ENCODE peak calls at places on chromosome X, in four cellular contexts. S is coronary artery, M is adipocyte, C is MM.1S. Y is an unnamed sample.

GRCh38 chrX:39983715-39984114 is 114.0 kb downstream of the BCOR start:
- DNase-seq in S (no peak), M (no peak), C (no peak), Y (peak; percentile 71)

GRCh38 chrX:70254063-70254400 is 6.0 kb downstream of the P2RY4 start:
- DNase-seq in S (no peak), M (no peak), C (no peak), Y (no peak)

GRCh38 chrX:108081110-108081509 is 10.2 kb downstream of the PSMD10 start:
- DNase-seq in S (no peak), M (no peak), C (no peak), Y (no peak)

GRCh38 chrX:77785746-77786548 is at the start of gene ATRX:
- DNase-seq in S (peak; percentile 81), M (peak; percentile 88), C (peak; percentile 83), Y (peak; percentile 80)

GRCh38 chrX:22664826-22665225 is 334.9 kb upstream of the DDX53 start:
- DNase-seq in S (no peak), M (no peak), C (no peak), Y (no peak)

GRCh38 chrX:110346681-110347080 is 12.0 kb upstream of the RTL9 start:
- DNase-seq in S (no peak), M (no peak), C (no peak), Y (peak; percentile 48)

GRCh38 chrX:151000901-151001301 is 17.8 kb downstream of the HMGB3 start:
- DNase-seq in S (no peak), M (peak; percentile 45), C (no peak), Y (no peak)

GRCh38 chrX:64394874-64395567 is at the start of gene MTMR8:
- DNase-seq in S (peak; percentile 83), M (no peak), C (peak; percentile 66), Y (no peak)

GRCh38 chrX:9644335-9644734 is 121.3 kb downstream of the GPR143 start:
- DNase-seq in S (no peak), M (no peak), C (no peak), Y (no peak)

GRCh38 chrX:124045109-124045508 is 83.6 kb downstream of the STAG2 start:
- DNase-seq in S (no peak), M (peak; percentile 13), C (no peak), Y (no peak)

GRCh38 chrX:44770111-44770510 is 73.7 kb upstream of the DUSP21 start:
- DNase-seq in S (no peak), M (no peak), C (no peak), Y (no peak)

GRCh38 chrX:13220916-13221315 is 98.9 kb downstream of the ATXN3L start:
- DNase-seq in S (no peak), M (peak; percentile 76), C (no peak), Y (peak; percentile 90)

GRCh38 chrX:144801786-144802185 is 445.5 kb upstream of the SPANXN1 start:
- DNase-seq in S (no peak), M (no peak), C (no peak), Y (peak; percentile 44)

GRCh38 chrX:85561216-85561615 is 181.8 kb upstream of the POF1B start:
- DNase-seq in S (no peak), M (no peak), C (no peak), Y (no peak)

GRCh38 chrX:126994011-126994410 is 174.5 kb downstream of the PRR32 start:
- DNase-seq in S (no peak), M (no peak), C (no peak), Y (no peak)

GRCh38 chrX:39519213-39519544 is 578.6 kb downstream of the BCOR start:
- DNase-seq in S (no peak), M (peak; percentile 13), C (no peak), Y (no peak)

GRCh38 chrX:30657542-30658238 is 4.5 kb downstream of the GK start:
- DNase-seq in S (no peak), M (no peak), C (no peak), Y (peak; percentile 32)

GRCh38 chrX:129932792-129933321 is 26.9 kb downstream of the UTP14A start:
- DNase-seq in S (no peak), M (peak; percentile 32), C (no peak), Y (peak; percentile 5)
- H3K4me3 ChIP-seq in S (peak overlapping the region; percentile 80), M (peak overlapping the region; percentile 59), C (peak overlapping the region; percentile 36), Y (peak overlapping the region; percentile 42)

DNA sequence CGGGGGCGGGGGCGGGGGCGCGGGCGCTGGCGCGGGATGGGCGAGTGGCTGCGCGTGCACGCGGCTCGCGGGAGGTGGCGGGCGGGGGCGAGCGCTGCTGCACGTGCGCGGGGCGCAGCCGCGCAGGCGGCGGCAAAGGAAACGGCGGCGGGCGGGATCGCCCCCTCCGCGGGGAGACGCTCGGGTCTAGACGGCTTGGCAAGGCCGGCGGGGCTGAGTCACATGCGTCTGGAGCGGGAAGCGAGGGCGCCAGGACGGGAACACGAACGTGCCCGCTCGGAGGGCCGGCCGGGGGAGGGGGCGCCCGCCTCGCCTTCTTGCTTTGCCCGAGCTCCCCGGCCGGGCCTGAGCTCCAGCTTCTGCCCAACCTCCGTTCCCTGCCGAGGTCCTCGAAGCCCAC is 4.3 kb upstream of the HAUS7 start:
- DNase-seq in S (no peak), M (peak; percentile 75), C (no peak), Y (peak; percentile 51)
- H3K4me3 ChIP-seq in S (peak overlapping the region; percentile 56), M (no peak overlapping the region), C (no peak overlapping the region), Y (peak overlapping the region; percentile 12)

GRCh38 chrX:152959626-152960025 is 34.3 kb downstream of the PNMA5 start:
- DNase-seq in S (no peak), M (no peak), C (no peak), Y (no peak)

GRCh38 chrX:152960115-152960514 is 33.8 kb downstream of the PNMA5 start:
- DNase-seq in S (no peak), M (no peak), C (no peak), Y (no peak)

GRCh38 chrX:152958524-152959465 is 35.1 kb downstream of the PNMA5 start:
- DNase-seq in S (peak; percentile 90), M (peak; percentile 86), C (peak; percentile 82), Y (peak; percentile 87)

DNA sequence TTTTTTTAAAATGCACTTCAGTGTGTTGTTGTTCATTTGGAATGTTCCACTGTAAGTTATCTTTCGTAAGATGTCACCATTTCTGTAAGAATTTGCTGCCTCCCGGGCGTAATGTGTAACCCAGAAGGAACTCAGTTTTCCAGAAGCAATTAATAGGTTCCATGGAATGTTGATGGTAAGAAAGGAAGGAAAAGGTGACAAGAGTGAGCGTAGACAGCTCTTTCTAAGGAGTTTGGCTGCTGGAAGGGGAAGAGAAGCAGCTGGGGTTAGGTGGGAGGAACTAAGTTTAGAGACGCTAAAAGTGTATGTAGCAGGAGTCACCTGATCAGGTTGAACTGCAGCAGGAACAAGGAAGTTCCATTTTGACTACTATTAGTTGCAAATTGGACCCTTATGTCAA is 35.9 kb downstream of the PNMA5 start:
- DNase-seq in S (no peak), M (no peak), C (no peak), Y (no peak)
- H3K4me3 ChIP-seq in S (peak overlapping the region; percentile 48), M (peak overlapping the region; percentile 72), C (no peak overlapping the region), Y (no peak overlapping the region)

GRCh38 chrX:130296743-130297142 is 28.0 kb upstream of the ZNF280C start:
- DNase-seq in S (no peak), M (peak; percentile 42), C (peak; percentile 27), Y (peak; percentile 37)
- H3K4me3 ChIP-seq in S (no peak overlapping the region), M (no peak overlapping the region), C (no peak overlapping the region), Y (no peak overlapping the region)

GRCh38 chrX:115968436-115969252 is 201.9 kb upstream of the AGTR2 start:
- DNase-seq in S (no peak), M (peak; percentile 65), C (peak; percentile 9), Y (peak; percentile 14)
- H3K4me3 ChIP-seq in S (peak overlapping the region; percentile 71), M (peak overlapping the region; percentile 72), C (peak overlapping the region; percentile 59), Y (peak overlapping the region; percentile 52)

GRCh38 chrX:65407157-65407626 is 127.4 kb downstream of the LAS1L start:
- DNase-seq in S (no peak), M (no peak), C (no peak), Y (no peak)
- H3K4me3 ChIP-seq in S (peak overlapping the region; percentile 45), M (no peak overlapping the region), C (peak overlapping the region; percentile 34), Y (no peak overlapping the region)

DNA sequence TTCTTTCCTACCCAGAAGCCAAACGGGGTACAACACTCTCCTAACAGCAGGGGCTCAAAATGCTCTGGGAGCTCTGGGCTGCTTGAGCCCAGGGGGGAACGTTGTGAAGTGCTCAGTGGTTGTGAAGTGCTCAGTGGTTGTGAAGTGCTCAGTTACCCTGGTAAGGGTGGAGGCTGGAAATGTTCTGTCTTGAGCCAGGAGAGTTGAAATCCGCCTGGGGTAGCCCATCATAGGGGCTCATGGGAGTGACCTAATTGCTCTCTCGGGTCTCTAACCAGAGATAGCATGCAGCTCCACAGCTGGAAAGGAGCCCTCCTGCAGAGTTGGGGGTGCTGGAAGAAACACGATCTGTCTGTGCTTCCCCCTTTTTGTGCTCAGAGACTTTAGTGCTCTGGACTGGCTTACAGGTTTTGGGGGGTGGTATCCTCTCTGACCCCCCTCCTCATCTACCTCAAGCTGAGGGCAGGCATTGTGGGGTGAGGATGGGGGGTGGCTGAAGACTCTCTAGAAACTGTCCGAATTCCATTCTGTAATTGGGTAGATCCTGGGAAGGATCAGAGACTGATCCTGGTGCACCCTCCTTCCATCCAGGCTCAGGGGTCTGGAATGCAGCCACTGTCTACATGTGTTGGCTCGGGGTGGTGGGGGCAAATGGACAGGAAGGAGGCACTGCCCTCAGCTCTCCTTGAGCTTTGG is 2.7 kb downstream of the EFNB1 start:
- DNase-seq in S (no peak), M (peak; percentile 19), C (no peak), Y (no peak)
- H3K4me3 ChIP-seq in S (peak overlapping the region; percentile 71), M (peak overlapping the region; percentile 78), C (no peak overlapping the region), Y (peak overlapping the region; percentile 72)